ENCODE peak calls at places on chromosome 20, in ten cellular contexts. P is NCI-H1436 treated with DMSO at 0.1 percent for 48 hours; E is left ventricle myocardium inferior; M is EL; D is choroid plexus epithelial cell; Y is NCI-H2171; S is stimulated activated naive CD8-positive, alpha-beta T cell treated with anti-CD3 and anti-CD28 coated beads, Interleukin-15, amount 100 ng/mL, for 72 hours; T is activated CD4-positive, alpha-beta T cell treated with anti-CD3 and anti-CD28 coated beads, Interleukin-2, amount 10 ng/mL, durations not matched to agents 7 days and 5 days; L is A549; G is activated effector memory CD4-positive, alpha-beta T cell treated with anti-CD3 and anti-CD28 coated beads, Interleukin-2, amount 50 U/mL, for 16 hours. C is an unnamed sample.

GRCh38 chr20:19986419-19986818 is 30.7 kb upstream of the NAA20 start:
- DNase-seq in Y (no peak), G (no peak), S (no peak), L (peak; percentile 45), E (no peak), P (no peak), T (no peak), M (peak; percentile 88), D (peak; percentile 43), C (no peak)

GRCh38 chr20:53890434-53891305 is 179.7 kb downstream of the BCAS1 start:
- DNase-seq in P (no peak), S (no peak), M (no peak), L (no peak), Y (no peak), T (no peak), D (no peak), G (no peak), E (no peak), C (no peak)

GRCh38 chr20:62355527-62356142 is 11.5 kb downstream of the LAMA5 start:
- DNase-seq in G (no peak), T (no peak), S (no peak), D (peak; percentile 69), M (peak; percentile 38), Y (no peak), E (peak; percentile 73), L (no peak), P (no peak), C (no peak)

GRCh38 chr20:38345643-38346042 is 639 bp upstream of the LBP start:
- DNase-seq in P (no peak), S (no peak), D (no peak), G (no peak), T (no peak), L (no peak), M (no peak), E (no peak), Y (no peak), C (no peak)

GRCh38 chr20:2610941-2611720 is 41.3 kb upstream of the NOP56 start:
- DNase-seq in S (no peak), L (no peak), M (no peak), D (no peak), G (no peak), Y (peak; percentile 93), T (no peak), P (no peak), E (no peak), C (no peak)

GRCh38 chr20:36820928-36821327 is 47.4 kb upstream of the DSN1 start:
- DNase-seq in G (no peak), Y (no peak), S (no peak), E (no peak), D (peak; percentile 31), L (no peak), T (no peak), P (no peak), M (no peak), C (no peak)

GRCh38 chr20:46272389-46273047 is 35.8 kb downstream of the CDH22 start:
- DNase-seq in E (no peak), Y (no peak), S (no peak), G (no peak), D (no peak), P (no peak), T (no peak), M (no peak), L (no peak), C (no peak)

GRCh38 chr20:24506146-24506545 is 36.7 kb downstream of the SYNDIG1 start:
- DNase-seq in E (no peak), L (no peak), Y (no peak), M (no peak), P (no peak), T (no peak), S (no peak), G (no peak), D (no peak), C (no peak)

GRCh38 chr20:7571521-7572065 is 368.7 kb downstream of the HAO1 start:
- DNase-seq in P (no peak), S (no peak), T (no peak), E (no peak), L (no peak), G (no peak), M (no peak), D (no peak), Y (no peak), C (no peak)

GRCh38 chr20:21096321-21097043 is 9.7 kb downstream of the LINC00237 start:
- DNase-seq in D (peak; percentile 18), Y (peak; percentile 24), P (no peak), M (peak; percentile 45), G (no peak), E (no peak), S (no peak), T (no peak), L (no peak), C (no peak)

GRCh38 chr20:2606507-2607006 is 45.9 kb upstream of the NOP56 start:
- DNase-seq in E (no peak), M (no peak), T (no peak), P (no peak), G (no peak), Y (no peak), S (no peak), L (no peak), D (peak; percentile 7), C (no peak)

C was measured in spleen.